ENCODE peak calls at places on chromosomes 16 and 17, in four cellular contexts. One of them, this sample, is unnamed.

GRCh38 chr17:69501591-69502468 is 87.3 kb downstream of the MAP2K6 start:
- DNase-seq in lung: peak
- DNase-seq in stomach: peak
- DNase-seq in colonic mucosa: peak
- DNase-seq in this sample: peak

GRCh38 chr17:75512946-75513666 is 2.2 kb downstream of the CASKIN2 start:
- DNase-seq in colonic mucosa: no peak
- DNase-seq in stomach: no peak
- DNase-seq in lung: no peak
- DNase-seq in this sample: no peak

GRCh38 chr16:21963887-21964286 is 10.7 kb downstream of the UQCRC2 start:
- DNase-seq in lung: no peak
- DNase-seq in colonic mucosa: no peak
- DNase-seq in stomach: no peak
- DNase-seq in this sample: no peak

GRCh38 chr16:53111078-53111776 is 56.4 kb downstream of the CHD9 start:
- DNase-seq in stomach: no peak
- DNase-seq in colonic mucosa: no peak
- DNase-seq in lung: no peak
- DNase-seq in this sample: no peak

GRCh38 chr17:81020767-81021497 is 14.0 kb upstream of the BAIAP2 start:
- DNase-seq in stomach: no peak
- DNase-seq in colonic mucosa: peak
- DNase-seq in lung: peak
- DNase-seq in this sample: no peak

GRCh38 chr17:73365934-73366623 is 54.3 kb upstream of the CDC42EP4 start:
- DNase-seq in colonic mucosa: no peak
- DNase-seq in lung: no peak
- DNase-seq in stomach: no peak
- DNase-seq in this sample: peak

GRCh38 chr17:49574945-49575523 is 637 bp upstream of the NXPH3 start:
- DNase-seq in colonic mucosa: no peak
- DNase-seq in stomach: no peak
- DNase-seq in lung: no peak
- DNase-seq in this sample: no peak

GRCh38 chr16:12412890-12413289 is 390.8 kb downstream of the CPPED1 start:
- DNase-seq in lung: no peak
- DNase-seq in stomach: no peak
- DNase-seq in colonic mucosa: no peak
- DNase-seq in this sample: no peak

GRCh38 chr16:49634235-49635008 is 221.5 kb downstream of the ZNF423 start:
- DNase-seq in lung: no peak
- DNase-seq in stomach: no peak
- DNase-seq in colonic mucosa: no peak
- DNase-seq in this sample: no peak

GRCh38 chr17:64084086-64084939 is 45.6 kb downstream of the ERN1 start:
- DNase-seq in lung: no peak
- DNase-seq in colonic mucosa: peak
- DNase-seq in stomach: peak
- DNase-seq in this sample: peak

GRCh38 chr17:75878174-75878998 is at the start of gene TRIM47:
- DNase-seq in colonic mucosa: peak
- DNase-seq in stomach: peak
- DNase-seq in lung: peak
- DNase-seq in this sample: peak

GRCh38 chr16:27324851-27325301 is 11.1 kb downstream of the IL4R start:
- DNase-seq in stomach: no peak
- DNase-seq in colonic mucosa: no peak
- DNase-seq in lung: no peak
- DNase-seq in this sample: no peak

GRCh38 chr17:13544755-13545154 is 57.0 kb downstream of the HS3ST3A1 start:
- DNase-seq in colonic mucosa: no peak
- DNase-seq in stomach: no peak
- DNase-seq in lung: no peak
- DNase-seq in this sample: no peak

GRCh38 chr16:89096768-89097527 is 3.3 kb downstream of the ACSF3 start:
- DNase-seq in lung: no peak
- DNase-seq in stomach: no peak
- DNase-seq in colonic mucosa: no peak
- DNase-seq in this sample: no peak

GRCh38 chr17:56762988-56763387 is 70.7 kb downstream of the C17orf67 start:
- DNase-seq in stomach: no peak
- DNase-seq in colonic mucosa: no peak
- DNase-seq in lung: no peak
- DNase-seq in this sample: no peak

GRCh38 chr17:39229274-39229913 is 3.6 kb upstream of the STAC2 start:
- DNase-seq in colonic mucosa: no peak
- DNase-seq in stomach: no peak
- DNase-seq in lung: no peak
- DNase-seq in this sample: no peak

GRCh38 chr17:67063146-67063545 is 18.8 kb downstream of the CACNG1 start:
- DNase-seq in stomach: no peak
- DNase-seq in colonic mucosa: no peak
- DNase-seq in lung: no peak
- DNase-seq in this sample: no peak

GRCh38 chr17:37608369-37609169 is 649 bp downstream of the SYNRG start:
- DNase-seq in colonic mucosa: peak
- DNase-seq in stomach: peak
- DNase-seq in lung: no peak
- DNase-seq in this sample: no peak

GRCh38 chr16:88634141-88634993 is 4.0 kb upstream of the IL17C start:
- DNase-seq in colonic mucosa: peak
- DNase-seq in lung: peak
- DNase-seq in stomach: peak
- DNase-seq in this sample: no peak

GRCh38 chr16:9954181-9954580 is 228.0 kb downstream of the GRIN2A start:
- DNase-seq in colonic mucosa: no peak
- DNase-seq in lung: no peak
- DNase-seq in stomach: no peak
- DNase-seq in this sample: no peak

GRCh38 chr16:25838724-25839186 is 147.0 kb downstream of the HS3ST4 start:
- DNase-seq in colonic mucosa: peak
- DNase-seq in stomach: no peak
- DNase-seq in lung: no peak
- DNase-seq in this sample: peak

GRCh38 chr16:58024673-58025350 is 742 bp upstream of the MMP15 start:
- DNase-seq in lung: peak
- DNase-seq in stomach: peak
- DNase-seq in colonic mucosa: peak
- DNase-seq in this sample: peak

GRCh38 chr16:50587543-50587942 is 39.3 kb downstream of the NKD1 start:
- DNase-seq in stomach: no peak
- DNase-seq in colonic mucosa: no peak
- DNase-seq in lung: no peak
- DNase-seq in this sample: no peak

GRCh38 chr16:1932050-1933028 is 10.7 kb downstream of the MSRB1 start:
- DNase-seq in colonic mucosa: peak
- DNase-seq in lung: no peak
- DNase-seq in stomach: peak
- DNase-seq in this sample: peak
- TF ChIP-seq CTCF in colonic mucosa: peak
- TF ChIP-seq CTCF in lung: no peak
- TF ChIP-seq CTCF in stomach: peak
- TF ChIP-seq CTCF in this sample: peak

GRCh38 chr17:32586666-32587065 is 99.9 kb downstream of the CDK5R1 start:
- DNase-seq in lung: no peak
- DNase-seq in colonic mucosa: no peak
- DNase-seq in stomach: no peak
- DNase-seq in this sample: no peak

GRCh38 chr17:32590974-32591373 is 104.2 kb downstream of the CDK5R1 start:
- DNase-seq in lung: no peak
- DNase-seq in colonic mucosa: no peak
- DNase-seq in stomach: no peak
- DNase-seq in this sample: no peak

GRCh38 chr17:32591428-32591827 is 104.6 kb downstream of the CDK5R1 start:
- DNase-seq in stomach: no peak
- DNase-seq in lung: no peak
- DNase-seq in colonic mucosa: no peak
- DNase-seq in this sample: no peak

GRCh38 chr17:32588135-32588534 is 101.3 kb downstream of the CDK5R1 start:
- DNase-seq in colonic mucosa: no peak
- DNase-seq in stomach: no peak
- DNase-seq in lung: no peak
- DNase-seq in this sample: no peak

GRCh38 chr17:32588982-32589381 is 102.2 kb downstream of the CDK5R1 start:
- DNase-seq in lung: no peak
- DNase-seq in colonic mucosa: no peak
- DNase-seq in stomach: no peak
- DNase-seq in this sample: no peak
- TF ChIP-seq CTCF in lung: no peak
- TF ChIP-seq CTCF in colonic mucosa: no peak
- TF ChIP-seq CTCF in stomach: no peak
- TF ChIP-seq CTCF in this sample: no peak

GRCh38 chr17:47066841-47067682 is 88.0 kb upstream of the RPRML start:
- DNase-seq in lung: peak
- DNase-seq in colonic mucosa: peak
- DNase-seq in stomach: peak
- DNase-seq in this sample: peak
- TF ChIP-seq CTCF in lung: no peak
- TF ChIP-seq CTCF in colonic mucosa: no peak
- TF ChIP-seq CTCF in stomach: no peak
- TF ChIP-seq CTCF in this sample: no peak

GRCh38 chr17:7971651-7972050 is 30.8 kb upstream of the GUCY2D start:
- DNase-seq in stomach: no peak
- DNase-seq in lung: no peak
- DNase-seq in colonic mucosa: no peak
- DNase-seq in this sample: no peak

GRCh38 chr17:7967751-7968150 is 34.7 kb upstream of the GUCY2D start:
- DNase-seq in colonic mucosa: no peak
- DNase-seq in lung: no peak
- DNase-seq in stomach: no peak
- DNase-seq in this sample: no peak

GRCh38 chr17:7974638-7975131 is 27.7 kb upstream of the GUCY2D start:
- DNase-seq in lung: no peak
- DNase-seq in stomach: no peak
- DNase-seq in colonic mucosa: no peak
- DNase-seq in this sample: no peak

GRCh38 chr17:7969434-7969833 is 33.0 kb upstream of the GUCY2D start:
- DNase-seq in stomach: no peak
- DNase-seq in colonic mucosa: no peak
- DNase-seq in lung: no peak
- DNase-seq in this sample: no peak

GRCh38 chr17:7972131-7972785 is 30.2 kb upstream of the GUCY2D start:
- DNase-seq in stomach: no peak
- DNase-seq in lung: no peak
- DNase-seq in colonic mucosa: no peak
- DNase-seq in this sample: no peak
- TF ChIP-seq CTCF in stomach: no peak
- TF ChIP-seq CTCF in lung: no peak
- TF ChIP-seq CTCF in colonic mucosa: no peak
- TF ChIP-seq CTCF in this sample: no peak

This sample was measured in body of pancreas.